ENCODE peak calls at places on chromosomes 5 and 9, in seven cellular contexts. T is left lung, S is cardiac muscle cell, L is OCI-LY7, Y is ovary, U is left ventricle myocardium inferior, R is psoas muscle. C is an unnamed sample.
A peak's percentile ranks its signal among the peaks of the same experiment; 100 is the strongest.

GRCh38 chr9:111833941-111834340 is 39.2 kb upstream of the SHOC1 start:
- DNase-seq in T (no peak), S (no peak), L (no peak), Y (no peak), U (no peak), R (no peak), C (no peak)

GRCh38 chr5:124736111-124736813 is 10.2 kb downstream of the ZNF608 start:
- DNase-seq in T (no peak), S (no peak), L (no peak), Y (no peak), U (no peak), R (no peak), C (no peak)

GRCh38 chr5:150723845-150724244 is 23.0 kb upstream of the RBM22 start:
- DNase-seq in T (no peak), S (no peak), L (no peak), Y (no peak), U (no peak), R (no peak), C (no peak)

GRCh38 chr5:93585054-93585751 is 2.2 kb downstream of the NR2F1 start:
- DNase-seq in T (no peak), S (no peak), L (no peak), Y (peak; percentile 65), U (no peak), R (no peak), C (peak; percentile 25)

GRCh38 chr9:86286278-86286677 is 3.9 kb upstream of the ISCA1 start:
- DNase-seq in T (no peak), S (no peak), L (no peak), Y (no peak), U (no peak), R (no peak), C (no peak)

GRCh38 chr9:70195456-70195855 is 63.3 kb upstream of the SMC5 start:
- DNase-seq in T (no peak), S (no peak), L (no peak), Y (no peak), U (no peak), R (no peak), C (no peak)

GRCh38 chr9:88322906-88323566 is 65.2 kb upstream of the SPIN1 start:
- DNase-seq in T (no peak), S (no peak), L (peak; percentile 78), Y (no peak), U (no peak), R (no peak), C (no peak)

GRCh38 chr5:141475625-141476131 is at the start of gene PCDHGC3:
- DNase-seq in T (peak; percentile 86), S (peak; percentile 88), L (peak; percentile 85), Y (peak; percentile 91), U (peak; percentile 92), R (peak; percentile 92), C (peak; percentile 98)

GRCh38 chr9:28293691-28294090 is 720.4 kb upstream of the C9orf72 start:
- DNase-seq in T (no peak), S (no peak), L (no peak), Y (no peak), U (no peak), R (no peak), C (no peak)

GRCh38 chr9:116687762-116688160 is 656 bp downstream of the TRIM32 start:
- DNase-seq in T (no peak), S (peak; percentile 9), L (peak; percentile 19), Y (no peak), U (no peak), R (no peak), C (peak; percentile 10)

GRCh38 chr5:144484124-144484897 is 313.6 kb downstream of the KCTD16 start:
- DNase-seq in T (no peak), S (no peak), L (no peak), Y (no peak), U (no peak), R (no peak), C (peak; percentile 24)

GRCh38 chr9:114286146-114286679 is 36.7 kb upstream of the ORM1 start:
- DNase-seq in T (peak; percentile 8), S (no peak), L (no peak), Y (peak; percentile 16), U (peak; percentile 2), R (no peak), C (no peak)

GRCh38 chr5:132226516-132227234 is 978 bp downstream of the P4HA2 start:
- DNase-seq in T (peak; percentile 45), S (no peak), L (no peak), Y (peak; percentile 30), U (no peak), R (peak; percentile 45), C (no peak)

GRCh38 chr9:134492281-134492691 is 149.3 kb upstream of the COL5A1 start:
- DNase-seq in T (no peak), S (peak; percentile 46), L (no peak), Y (no peak), U (peak; percentile 69), R (peak; percentile 63), C (peak; percentile 50)

GRCh38 chr9:136996361-136997281 is at the start of gene CLIC3:
- DNase-seq in T (peak; percentile 78), S (no peak), L (peak; percentile 37), Y (no peak), U (no peak), R (no peak), C (no peak)

GRCh38 chr9:114017741-114018715 is 60.1 kb downstream of the AMBP start:
- DNase-seq in T (no peak), S (no peak), L (no peak), Y (no peak), U (no peak), R (no peak), C (no peak)

GRCh38 chr9:72362118-72362531 is 2.9 kb downstream of the ZFAND5 start:
- DNase-seq in T (no peak), S (no peak), L (no peak), Y (no peak), U (no peak), R (no peak), C (no peak)

GRCh38 chr9:77864096-77864889 is 167.3 kb downstream of the GNAQ start:
- DNase-seq in T (no peak), S (no peak), L (peak; percentile 1), Y (no peak), U (no peak), R (no peak), C (no peak)

GRCh38 chr9:111076043-111076442 is 37.8 kb upstream of the LPAR1 start:
- DNase-seq in T (no peak), S (no peak), L (no peak), Y (no peak), U (no peak), R (no peak), C (no peak)

GRCh38 chr5:171201285-171201684 is 107.8 kb upstream of the TLX3 start:
- DNase-seq in T (no peak), S (peak; percentile 17), L (no peak), Y (no peak), U (no peak), R (no peak), C (no peak)

GRCh38 chr9:17531642-17532254 is 47.1 kb upstream of the SH3GL2 start:
- DNase-seq in T (no peak), S (peak; percentile 58), L (peak; percentile 29), Y (no peak), U (no peak), R (no peak), C (peak; percentile 37)

GRCh38 chr5:54457094-54457531 is 1.6 kb downstream of the HSPB3 start:
- DNase-seq in T (no peak), S (peak; percentile 94), L (no peak), Y (peak; percentile 26), U (peak; percentile 21), R (no peak), C (peak; percentile 26)
- H3K4me3 ChIP-seq in T (no peak overlapping the region), S (peak overlapping the region; percentile 23), L (no peak overlapping the region), Y (no peak overlapping the region), U (peak overlapping the region; percentile 66), R (peak overlapping the region; percentile 73), C (no peak overlapping the region)

DNA sequence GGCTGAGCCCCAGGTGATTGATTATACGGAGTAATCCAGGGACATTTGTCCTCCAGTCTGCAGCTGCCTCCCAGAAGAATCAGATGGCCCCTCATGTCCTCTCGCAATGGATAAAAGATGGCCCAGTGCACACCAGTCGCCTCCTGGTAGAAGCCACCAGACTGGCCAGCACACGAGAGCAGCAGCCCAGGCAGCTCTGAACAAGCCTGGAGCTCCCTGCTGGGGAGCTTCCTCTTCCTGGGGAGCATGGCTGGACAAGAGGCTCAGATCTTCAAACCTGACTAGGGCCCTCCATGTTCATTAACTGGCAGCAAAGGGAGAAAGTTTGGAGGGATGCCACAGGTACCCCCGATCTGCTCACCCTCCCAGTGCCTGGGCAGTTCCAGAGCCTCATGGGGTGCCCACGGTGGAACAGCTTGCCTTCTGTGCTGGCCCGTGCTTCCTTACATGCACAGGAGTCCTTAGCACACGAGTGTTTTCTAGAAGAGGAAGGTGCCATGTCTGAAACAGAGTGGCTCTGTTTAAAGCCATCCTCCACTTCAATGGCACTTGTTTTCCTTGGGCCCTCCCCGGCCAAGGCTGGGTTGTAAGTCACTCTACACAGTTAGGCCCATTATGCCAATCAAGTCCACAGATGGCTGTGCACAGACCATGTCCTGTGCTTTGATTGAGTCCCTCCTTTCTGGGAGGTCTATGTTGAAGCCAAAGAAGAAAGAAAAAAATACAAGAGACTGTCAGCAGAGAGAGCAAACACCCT is 75.6 kb downstream of the PRRT1B start:
- DNase-seq in T (no peak), S (no peak), L (no peak), Y (no peak), U (no peak), R (no peak), C (no peak)
- TF ChIP-seq CTCF in T (no peak), S (no peak), L (no peak), Y (no peak), U (no peak), R (no peak), C (no peak)

GRCh38 chr5:178520851-178521250 is 69.3 kb downstream of the COL23A1 start:
- DNase-seq in T (no peak), S (no peak), L (no peak), Y (no peak), U (no peak), R (no peak), C (no peak)
- H3K9me3 ChIP-seq in T (no peaks in the 10 kb centered on the region), S (no peaks in the 10 kb centered on the region), L (no peaks in the 10 kb centered on the region), Y (no peaks in the 10 kb centered on the region), U (no peaks in the 10 kb centered on the region), R (no peaks in the 10 kb centered on the region), C (no peaks in the 10 kb centered on the region)

DNA sequence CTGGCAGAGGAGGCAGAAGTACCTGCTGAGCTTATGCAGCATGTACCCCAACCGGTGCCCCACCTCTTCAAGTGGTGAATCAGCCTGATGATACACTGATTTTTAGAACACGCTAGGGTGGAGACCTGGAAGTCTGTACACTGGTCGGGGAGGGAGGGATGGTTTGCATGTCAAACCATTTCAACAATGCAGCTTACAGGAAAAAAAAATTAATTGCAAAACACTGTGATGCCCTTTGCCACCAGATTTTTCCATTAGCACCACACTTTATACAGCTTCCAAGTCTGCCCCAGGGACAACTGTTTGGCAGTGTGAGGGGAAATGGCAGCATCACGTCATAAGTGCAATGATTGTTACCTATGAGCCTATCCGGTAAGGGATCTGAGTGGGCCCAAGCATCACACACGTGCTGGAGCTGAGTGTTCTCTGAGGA is 155.1 kb upstream of the DMRT1 start:
- DNase-seq in T (no peak), S (no peak), L (no peak), Y (no peak), U (no peak), R (no peak), C (no peak)
- H3K4me3 ChIP-seq in T (no peak overlapping the region), S (no peak overlapping the region), L (no peak overlapping the region), Y (no peak overlapping the region), U (no peak overlapping the region), R (no peak overlapping the region), C (no peak overlapping the region)